ENCODE peak calls at places on chromosomes 12 and 14, in six cellular contexts. One of them, this sample, is unnamed.

GRCh38 chr12:101277443-101277842 is 2.5 kb upstream of the UTP20 start:
- DNase-seq in DMS79 treated with DMSO at 0.1 percent for 48 hours: no peak
- DNase-seq in amygdala: no peak
- DNase-seq in CD4-positive, CD25-positive, alpha-beta regulatory T cell: no peak
- DNase-seq in stimulated activated naive B cell treated with anti-CD40 and anti-IgM and Interleukin-4, amounts not matched to agents 10 μg/mL and 1 μg/mL and 100 μg/mL, for 72 hours: no peak
- DNase-seq in NCI-H1092: no peak
- DNase-seq in this sample: no peak

GRCh38 chr12:110744697-110745264 is 2.1 kb upstream of the PPP1CC start:
- DNase-seq in stimulated activated naive B cell treated with anti-CD40 and anti-IgM and Interleukin-4, amounts not matched to agents 10 μg/mL and 1 μg/mL and 100 μg/mL, for 72 hours: no peak
- DNase-seq in CD4-positive, CD25-positive, alpha-beta regulatory T cell: no peak
- DNase-seq in amygdala: no peak
- DNase-seq in NCI-H1092: no peak
- DNase-seq in DMS79 treated with DMSO at 0.1 percent for 48 hours: no peak
- DNase-seq in this sample: no peak

GRCh38 chr14:71665157-71665556 is 267.1 kb upstream of the RGS6 start:
- DNase-seq in CD4-positive, CD25-positive, alpha-beta regulatory T cell: no peak
- DNase-seq in DMS79 treated with DMSO at 0.1 percent for 48 hours: no peak
- DNase-seq in amygdala: no peak
- DNase-seq in stimulated activated naive B cell treated with anti-CD40 and anti-IgM and Interleukin-4, amounts not matched to agents 10 μg/mL and 1 μg/mL and 100 μg/mL, for 72 hours: no peak
- DNase-seq in NCI-H1092: no peak
- DNase-seq in this sample: no peak

GRCh38 chr12:63906876-63907275 is 62.4 kb downstream of the SRGAP1 start:
- DNase-seq in amygdala: no peak
- DNase-seq in stimulated activated naive B cell treated with anti-CD40 and anti-IgM and Interleukin-4, amounts not matched to agents 10 μg/mL and 1 μg/mL and 100 μg/mL, for 72 hours: no peak
- DNase-seq in DMS79 treated with DMSO at 0.1 percent for 48 hours: no peak
- DNase-seq in CD4-positive, CD25-positive, alpha-beta regulatory T cell: no peak
- DNase-seq in NCI-H1092: no peak
- DNase-seq in this sample: no peak

GRCh38 chr12:56221233-56221756 is 427 bp downstream of the RNF41 start:
- DNase-seq in amygdala: peak
- DNase-seq in CD4-positive, CD25-positive, alpha-beta regulatory T cell: no peak
- DNase-seq in DMS79 treated with DMSO at 0.1 percent for 48 hours: peak
- DNase-seq in stimulated activated naive B cell treated with anti-CD40 and anti-IgM and Interleukin-4, amounts not matched to agents 10 μg/mL and 1 μg/mL and 100 μg/mL, for 72 hours: no peak
- DNase-seq in NCI-H1092: no peak
- DNase-seq in this sample: no peak

GRCh38 chr12:101172316-101172715 is 37.7 kb downstream of the SLC5A8 start:
- DNase-seq in amygdala: no peak
- DNase-seq in stimulated activated naive B cell treated with anti-CD40 and anti-IgM and Interleukin-4, amounts not matched to agents 10 μg/mL and 1 μg/mL and 100 μg/mL, for 72 hours: no peak
- DNase-seq in NCI-H1092: no peak
- DNase-seq in CD4-positive, CD25-positive, alpha-beta regulatory T cell: no peak
- DNase-seq in DMS79 treated with DMSO at 0.1 percent for 48 hours: no peak
- DNase-seq in this sample: no peak

GRCh38 chr14:60800409-60800808 is 65.8 kb downstream of the MNAT1 start:
- DNase-seq in NCI-H1092: no peak
- DNase-seq in CD4-positive, CD25-positive, alpha-beta regulatory T cell: no peak
- DNase-seq in stimulated activated naive B cell treated with anti-CD40 and anti-IgM and Interleukin-4, amounts not matched to agents 10 μg/mL and 1 μg/mL and 100 μg/mL, for 72 hours: no peak
- DNase-seq in DMS79 treated with DMSO at 0.1 percent for 48 hours: no peak
- DNase-seq in amygdala: no peak
- DNase-seq in this sample: no peak

GRCh38 chr14:99707420-99707819 is 23.3 kb downstream of the CYP46A1 start:
- DNase-seq in CD4-positive, CD25-positive, alpha-beta regulatory T cell: no peak
- DNase-seq in NCI-H1092: no peak
- DNase-seq in stimulated activated naive B cell treated with anti-CD40 and anti-IgM and Interleukin-4, amounts not matched to agents 10 μg/mL and 1 μg/mL and 100 μg/mL, for 72 hours: no peak
- DNase-seq in amygdala: no peak
- DNase-seq in DMS79 treated with DMSO at 0.1 percent for 48 hours: no peak
- DNase-seq in this sample: no peak

GRCh38 chr14:101665478-101666078 is 95.9 kb upstream of the PPP2R5C start:
- DNase-seq in CD4-positive, CD25-positive, alpha-beta regulatory T cell: peak
- DNase-seq in amygdala: no peak
- DNase-seq in DMS79 treated with DMSO at 0.1 percent for 48 hours: peak
- DNase-seq in NCI-H1092: no peak
- DNase-seq in stimulated activated naive B cell treated with anti-CD40 and anti-IgM and Interleukin-4, amounts not matched to agents 10 μg/mL and 1 μg/mL and 100 μg/mL, for 72 hours: peak
- DNase-seq in this sample: no peak

GRCh38 chr12:106360400-106360994 is 2.9 kb downstream of the POLR3B start:
- DNase-seq in stimulated activated naive B cell treated with anti-CD40 and anti-IgM and Interleukin-4, amounts not matched to agents 10 μg/mL and 1 μg/mL and 100 μg/mL, for 72 hours: no peak
- DNase-seq in NCI-H1092: no peak
- DNase-seq in CD4-positive, CD25-positive, alpha-beta regulatory T cell: no peak
- DNase-seq in DMS79 treated with DMSO at 0.1 percent for 48 hours: no peak
- DNase-seq in amygdala: no peak
- DNase-seq in this sample: no peak

GRCh38 chr14:76293923-76294322 is 82.0 kb upstream of the ESRRB start:
- DNase-seq in DMS79 treated with DMSO at 0.1 percent for 48 hours: no peak
- DNase-seq in NCI-H1092: no peak
- DNase-seq in stimulated activated naive B cell treated with anti-CD40 and anti-IgM and Interleukin-4, amounts not matched to agents 10 μg/mL and 1 μg/mL and 100 μg/mL, for 72 hours: no peak
- DNase-seq in CD4-positive, CD25-positive, alpha-beta regulatory T cell: no peak
- DNase-seq in amygdala: no peak
- DNase-seq in this sample: no peak

GRCh38 chr12:124027753-124028559 is 54.9 kb downstream of the ZNF664 start:
- DNase-seq in amygdala: no peak
- DNase-seq in DMS79 treated with DMSO at 0.1 percent for 48 hours: no peak
- DNase-seq in stimulated activated naive B cell treated with anti-CD40 and anti-IgM and Interleukin-4, amounts not matched to agents 10 μg/mL and 1 μg/mL and 100 μg/mL, for 72 hours: no peak
- DNase-seq in NCI-H1092: no peak
- DNase-seq in CD4-positive, CD25-positive, alpha-beta regulatory T cell: no peak
- DNase-seq in this sample: no peak

GRCh38 chr12:98156697-98157096 is 358.7 kb upstream of the TMPO start:
- DNase-seq in amygdala: no peak
- DNase-seq in CD4-positive, CD25-positive, alpha-beta regulatory T cell: no peak
- DNase-seq in stimulated activated naive B cell treated with anti-CD40 and anti-IgM and Interleukin-4, amounts not matched to agents 10 μg/mL and 1 μg/mL and 100 μg/mL, for 72 hours: no peak
- DNase-seq in DMS79 treated with DMSO at 0.1 percent for 48 hours: no peak
- DNase-seq in NCI-H1092: no peak
- DNase-seq in this sample: no peak